ENCODE peak calls at places on chromosomes 7 and 10, in ten cellular contexts. One of them, this sample, is unnamed.

GRCh38 chr7:43791665-43792064 is 33.2 kb downstream of the BLVRA start:
- DNase-seq in lower leg skin: no peak
- DNase-seq in foreskin fibroblast: no peak
- DNase-seq in cardiac fibroblast: no peak
- DNase-seq in ovary: no peak
- DNase-seq in GM23338: no peak
- DNase-seq in brain microvascular endothelial cell: no peak
- DNase-seq in BJ: no peak
- DNase-seq in fibroblast of the aortic adventitia: no peak
- DNase-seq in uterus: no peak
- DNase-seq in this sample: no peak

GRCh38 chr10:88091490-88092061 is 228.2 kb downstream of the PTEN start:
- DNase-seq in ovary: no peak
- DNase-seq in foreskin fibroblast: no peak
- DNase-seq in fibroblast of the aortic adventitia: no peak
- DNase-seq in GM23338: no peak
- DNase-seq in lower leg skin: peak; percentile 61
- DNase-seq in BJ: no peak
- DNase-seq in cardiac fibroblast: no peak
- DNase-seq in uterus: no peak
- DNase-seq in brain microvascular endothelial cell: no peak
- DNase-seq in this sample: no peak

GRCh38 chr10:125160856-125161569 is 650 bp upstream of the CTBP2 start:
- DNase-seq in ovary: peak; percentile 85
- DNase-seq in lower leg skin: peak; percentile 75
- DNase-seq in uterus: peak; percentile 91
- DNase-seq in fibroblast of the aortic adventitia: peak; percentile 80
- DNase-seq in brain microvascular endothelial cell: peak; percentile 85
- DNase-seq in GM23338: peak; percentile 90
- DNase-seq in foreskin fibroblast: peak; percentile 95
- DNase-seq in cardiac fibroblast: peak; percentile 80
- DNase-seq in BJ: no peak
- DNase-seq in this sample: peak; percentile 79

GRCh38 chr10:95273393-95274312 is 17.1 kb downstream of the PDLIM1 start:
- DNase-seq in cardiac fibroblast: peak; percentile 84
- DNase-seq in ovary: no peak
- DNase-seq in uterus: peak; percentile 84
- DNase-seq in foreskin fibroblast: peak; percentile 87
- DNase-seq in lower leg skin: peak; percentile 78
- DNase-seq in brain microvascular endothelial cell: peak; percentile 82
- DNase-seq in BJ: peak; percentile 90
- DNase-seq in GM23338: no peak
- DNase-seq in fibroblast of the aortic adventitia: peak; percentile 72
- DNase-seq in this sample: no peak

GRCh38 chr7:114548081-114548480 is 133.5 kb downstream of the FOXP2 start:
- DNase-seq in brain microvascular endothelial cell: no peak
- DNase-seq in cardiac fibroblast: no peak
- DNase-seq in fibroblast of the aortic adventitia: no peak
- DNase-seq in lower leg skin: no peak
- DNase-seq in ovary: no peak
- DNase-seq in uterus: no peak
- DNase-seq in BJ: no peak
- DNase-seq in GM23338: no peak
- DNase-seq in foreskin fibroblast: peak; percentile 10
- DNase-seq in this sample: no peak

GRCh38 chr10:10510179-10510578 is 507.5 kb upstream of the CELF2 start:
- DNase-seq in foreskin fibroblast: no peak
- DNase-seq in lower leg skin: no peak
- DNase-seq in brain microvascular endothelial cell: no peak
- DNase-seq in GM23338: no peak
- DNase-seq in uterus: no peak
- DNase-seq in fibroblast of the aortic adventitia: no peak
- DNase-seq in cardiac fibroblast: no peak
- DNase-seq in BJ: no peak
- DNase-seq in ovary: no peak
- DNase-seq in this sample: no peak

GRCh38 chr10:61757525-61758397 is 95.0 kb downstream of the CABCOCO1 start:
- DNase-seq in ovary: no peak
- DNase-seq in fibroblast of the aortic adventitia: peak; percentile 68
- DNase-seq in cardiac fibroblast: peak; percentile 75
- DNase-seq in GM23338: no peak
- DNase-seq in BJ: no peak
- DNase-seq in foreskin fibroblast: peak; percentile 83
- DNase-seq in uterus: no peak
- DNase-seq in brain microvascular endothelial cell: peak; percentile 70
- DNase-seq in lower leg skin: no peak
- DNase-seq in this sample: no peak

GRCh38 chr7:2820508-2820934 is 23.6 kb downstream of the GNA12 start:
- DNase-seq in foreskin fibroblast: peak; percentile 97
- DNase-seq in ovary: peak; percentile 60
- DNase-seq in uterus: peak; percentile 91
- DNase-seq in cardiac fibroblast: peak; percentile 99
- DNase-seq in brain microvascular endothelial cell: peak; percentile 98
- DNase-seq in BJ: peak; percentile 77
- DNase-seq in lower leg skin: peak; percentile 86
- DNase-seq in GM23338: no peak
- DNase-seq in fibroblast of the aortic adventitia: peak; percentile 98
- DNase-seq in this sample: peak; percentile 57

GRCh38 chr7:125090596-125090995 is 161.0 kb upstream of the POT1 start:
- DNase-seq in fibroblast of the aortic adventitia: no peak
- DNase-seq in uterus: no peak
- DNase-seq in foreskin fibroblast: no peak
- DNase-seq in BJ: no peak
- DNase-seq in brain microvascular endothelial cell: no peak
- DNase-seq in GM23338: peak; percentile 6
- DNase-seq in lower leg skin: no peak
- DNase-seq in ovary: no peak
- DNase-seq in cardiac fibroblast: peak; percentile 2
- DNase-seq in this sample: peak; percentile 19

GRCh38 chr10:102280397-102281015 is 35.2 kb downstream of the GBF1 start:
- DNase-seq in lower leg skin: no peak
- DNase-seq in brain microvascular endothelial cell: peak; percentile 6
- DNase-seq in uterus: no peak
- DNase-seq in fibroblast of the aortic adventitia: peak; percentile 56
- DNase-seq in foreskin fibroblast: peak; percentile 45
- DNase-seq in BJ: no peak
- DNase-seq in ovary: no peak
- DNase-seq in cardiac fibroblast: peak; percentile 42
- DNase-seq in GM23338: no peak
- DNase-seq in this sample: no peak

GRCh38 chr7:32049599-32049998 is 20.6 kb downstream of the PDE1C start:
- DNase-seq in lower leg skin: no peak
- DNase-seq in GM23338: no peak
- DNase-seq in BJ: no peak
- DNase-seq in foreskin fibroblast: no peak
- DNase-seq in ovary: no peak
- DNase-seq in fibroblast of the aortic adventitia: no peak
- DNase-seq in brain microvascular endothelial cell: no peak
- DNase-seq in uterus: no peak
- DNase-seq in cardiac fibroblast: no peak
- DNase-seq in this sample: no peak

GRCh38 chr7:74682829-74683228 is 25.3 kb downstream of the GTF2I start:
- DNase-seq in uterus: no peak
- DNase-seq in BJ: no peak
- DNase-seq in GM23338: no peak
- DNase-seq in foreskin fibroblast: no peak
- DNase-seq in cardiac fibroblast: no peak
- DNase-seq in ovary: no peak
- DNase-seq in lower leg skin: no peak
- DNase-seq in fibroblast of the aortic adventitia: no peak
- DNase-seq in brain microvascular endothelial cell: no peak
- DNase-seq in this sample: no peak

GRCh38 chr10:986881-987634 is 1.2 kb upstream of the GTPBP4 start:
- DNase-seq in ovary: no peak
- DNase-seq in lower leg skin: no peak
- DNase-seq in BJ: peak; percentile 81
- DNase-seq in fibroblast of the aortic adventitia: peak; percentile 74
- DNase-seq in GM23338: peak; percentile 39
- DNase-seq in uterus: no peak
- DNase-seq in foreskin fibroblast: peak; percentile 72
- DNase-seq in brain microvascular endothelial cell: peak; percentile 58
- DNase-seq in cardiac fibroblast: peak; percentile 82
- DNase-seq in this sample: peak; percentile 75

DNA sequence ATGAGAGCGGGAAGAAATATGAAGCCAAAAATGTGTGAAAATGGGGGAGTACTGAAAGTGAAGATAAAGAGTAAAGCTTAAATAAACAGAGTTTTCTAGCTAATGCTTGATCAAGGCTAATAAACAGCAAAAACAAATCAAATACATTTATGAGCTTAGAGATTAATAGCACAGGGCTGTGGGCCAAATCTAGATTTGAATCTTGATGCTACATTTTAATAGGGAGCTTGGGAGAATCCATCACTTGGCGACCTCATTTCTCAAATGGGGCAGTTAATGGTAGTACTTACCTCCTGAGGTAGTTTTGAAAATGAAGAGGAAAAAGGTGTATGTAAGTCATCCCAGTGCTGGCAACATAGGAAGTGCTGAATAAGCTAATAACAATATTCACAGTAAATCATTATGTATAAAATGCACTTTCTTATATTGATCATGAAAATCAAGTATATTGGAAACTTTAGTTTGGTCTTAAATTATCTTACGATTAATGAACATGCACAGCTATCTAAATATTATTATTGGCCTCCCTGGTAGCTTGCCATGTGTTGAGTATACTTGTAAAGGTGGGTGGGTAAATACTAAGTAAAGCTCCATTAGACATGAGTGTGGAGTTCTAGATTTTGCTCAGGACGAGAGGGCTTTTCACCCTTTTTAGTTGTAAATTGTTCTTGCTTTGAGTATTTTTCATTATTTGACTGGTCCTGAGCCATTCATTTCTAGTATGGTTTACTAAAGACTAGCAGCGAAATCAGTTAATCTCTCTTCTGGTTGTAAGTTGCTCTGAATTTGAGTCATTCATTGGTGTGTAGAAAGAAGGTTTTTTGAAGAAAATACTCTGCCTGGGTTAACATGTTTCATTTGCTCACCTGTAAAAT is 5.0 kb downstream of the BICC1 start:
- DNase-seq in BJ: no peak
- DNase-seq in uterus: no peak
- DNase-seq in brain microvascular endothelial cell: no peak
- DNase-seq in foreskin fibroblast: no peak
- DNase-seq in fibroblast of the aortic adventitia: no peak
- DNase-seq in GM23338: no peak
- DNase-seq in cardiac fibroblast: no peak
- DNase-seq in ovary: no peak
- DNase-seq in lower leg skin: no peak
- DNase-seq in this sample: no peak
- H3K4me3 ChIP-seq in BJ: no peak overlapping the region
- H3K4me3 ChIP-seq in uterus: no peak overlapping the region
- H3K4me3 ChIP-seq in brain microvascular endothelial cell: no peak overlapping the region
- H3K4me3 ChIP-seq in foreskin fibroblast: no peak overlapping the region
- H3K4me3 ChIP-seq in fibroblast of the aortic adventitia: peak overlapping the region; percentile 45
- H3K4me3 ChIP-seq in GM23338: no peak overlapping the region
- H3K4me3 ChIP-seq in cardiac fibroblast: no peak overlapping the region
- H3K4me3 ChIP-seq in ovary: no peak overlapping the region
- H3K4me3 ChIP-seq in lower leg skin: no peak overlapping the region
- H3K4me3 ChIP-seq in this sample: no peak overlapping the region

DNA sequence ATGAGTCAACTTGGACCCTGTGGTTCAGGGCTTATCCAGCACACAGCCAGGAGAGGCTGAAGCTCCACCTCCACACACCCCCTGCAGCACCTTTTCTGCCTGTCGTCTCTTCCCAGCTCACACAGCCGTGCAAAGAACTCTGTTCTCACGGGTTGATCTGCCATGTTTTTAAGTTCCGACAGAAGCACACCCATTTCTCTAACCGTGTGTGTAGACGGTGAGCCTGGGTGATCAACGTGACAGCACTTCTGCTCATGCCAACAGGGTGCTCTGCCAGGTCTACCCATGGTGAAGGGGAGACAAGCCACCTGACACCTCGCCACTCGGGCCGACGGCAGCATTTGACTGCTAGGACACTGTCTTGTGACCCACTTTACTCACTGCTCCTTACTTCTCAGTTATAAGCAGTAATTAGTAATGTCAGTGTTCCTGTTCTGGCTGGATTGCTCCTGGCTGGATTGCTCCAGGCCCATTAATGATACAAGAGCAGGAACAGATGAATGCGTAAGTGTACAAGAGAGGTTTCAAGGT is 90.5 kb downstream of the RNF216 start:
- DNase-seq in fibroblast of the aortic adventitia: no peak
- DNase-seq in ovary: no peak
- DNase-seq in cardiac fibroblast: peak; percentile 35
- DNase-seq in foreskin fibroblast: peak; percentile 48
- DNase-seq in GM23338: no peak
- DNase-seq in lower leg skin: no peak
- DNase-seq in uterus: no peak
- DNase-seq in brain microvascular endothelial cell: peak; percentile 6
- DNase-seq in BJ: no peak
- DNase-seq in this sample: no peak
- H3K4me3 ChIP-seq in fibroblast of the aortic adventitia: no peak overlapping the region
- H3K4me3 ChIP-seq in ovary: no peak overlapping the region
- H3K4me3 ChIP-seq in cardiac fibroblast: no peak overlapping the region
- H3K4me3 ChIP-seq in foreskin fibroblast: no peak overlapping the region
- H3K4me3 ChIP-seq in GM23338: no peak overlapping the region
- H3K4me3 ChIP-seq in lower leg skin: no peak overlapping the region
- H3K4me3 ChIP-seq in uterus: no peak overlapping the region
- H3K4me3 ChIP-seq in brain microvascular endothelial cell: no peak overlapping the region
- H3K4me3 ChIP-seq in BJ: no peak overlapping the region
- H3K4me3 ChIP-seq in this sample: no peak overlapping the region

DNA sequence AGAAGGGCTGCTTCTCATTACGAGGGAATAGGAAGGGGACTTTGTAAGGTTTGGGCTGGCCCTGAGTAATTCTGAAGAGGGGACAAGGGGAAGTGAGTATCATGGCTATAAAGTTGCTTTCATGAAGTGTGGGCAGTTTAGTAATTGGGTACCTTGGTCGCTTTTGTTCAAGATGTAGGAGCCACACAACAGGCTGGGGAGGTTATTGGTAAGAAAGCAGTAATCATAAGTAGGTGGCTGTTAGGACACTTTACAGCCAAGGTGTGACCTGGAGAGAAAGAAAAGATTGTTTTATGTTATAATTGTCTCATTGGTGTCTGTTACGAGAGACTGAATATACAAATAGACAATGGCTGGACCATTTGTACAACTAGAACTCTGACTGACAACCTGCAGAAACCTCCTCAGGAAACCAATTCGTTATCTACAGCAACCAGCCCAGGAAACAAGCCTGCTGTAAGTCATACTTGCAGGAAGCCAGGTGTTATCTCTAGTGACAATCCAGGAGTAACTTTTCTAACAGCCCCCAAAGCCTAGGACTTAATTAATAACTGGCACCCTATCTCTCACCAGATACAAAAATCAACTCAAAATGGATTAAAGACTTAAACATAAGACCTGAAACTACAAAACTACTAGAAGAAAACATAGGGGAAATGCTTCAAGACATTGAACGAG is 5.0 kb upstream of the CCM2 start:
- DNase-seq in fibroblast of the aortic adventitia: no peak
- DNase-seq in brain microvascular endothelial cell: no peak
- DNase-seq in foreskin fibroblast: no peak
- DNase-seq in GM23338: no peak
- DNase-seq in lower leg skin: no peak
- DNase-seq in uterus: no peak
- DNase-seq in cardiac fibroblast: no peak
- DNase-seq in BJ: no peak
- DNase-seq in ovary: no peak
- DNase-seq in this sample: no peak
- H3K4me3 ChIP-seq in fibroblast of the aortic adventitia: no peak overlapping the region
- H3K4me3 ChIP-seq in brain microvascular endothelial cell: no peak overlapping the region
- H3K4me3 ChIP-seq in foreskin fibroblast: no peak overlapping the region
- H3K4me3 ChIP-seq in GM23338: no peak overlapping the region
- H3K4me3 ChIP-seq in lower leg skin: no peak overlapping the region
- H3K4me3 ChIP-seq in uterus: no peak overlapping the region
- H3K4me3 ChIP-seq in cardiac fibroblast: no peak overlapping the region
- H3K4me3 ChIP-seq in BJ: no peak overlapping the region
- H3K4me3 ChIP-seq in ovary: no peak overlapping the region
- H3K4me3 ChIP-seq in this sample: no peak overlapping the region

GRCh38 chr10:131777921-131778320 is 122.9 kb upstream of the PPP2R2D start:
- DNase-seq in BJ: no peak
- DNase-seq in ovary: no peak
- DNase-seq in uterus: no peak
- DNase-seq in GM23338: no peak
- DNase-seq in foreskin fibroblast: no peak
- DNase-seq in lower leg skin: no peak
- DNase-seq in brain microvascular endothelial cell: no peak
- DNase-seq in cardiac fibroblast: no peak
- DNase-seq in fibroblast of the aortic adventitia: no peak
- DNase-seq in this sample: no peak
- H3K4me3 ChIP-seq in BJ: no peak overlapping the region
- H3K4me3 ChIP-seq in ovary: no peak overlapping the region
- H3K4me3 ChIP-seq in uterus: no peak overlapping the region
- H3K4me3 ChIP-seq in GM23338: no peak overlapping the region
- H3K4me3 ChIP-seq in foreskin fibroblast: no peak overlapping the region
- H3K4me3 ChIP-seq in lower leg skin: no peak overlapping the region
- H3K4me3 ChIP-seq in brain microvascular endothelial cell: no peak overlapping the region
- H3K4me3 ChIP-seq in cardiac fibroblast: no peak overlapping the region
- H3K4me3 ChIP-seq in fibroblast of the aortic adventitia: no peak overlapping the region
- H3K4me3 ChIP-seq in this sample: no peak overlapping the region